ENCODE peak calls at places on chromosome 22, in four cellular contexts. T, A, G and K are unnamed samples. For H3K4me1, the result is how much of the 10 kb centered on the place peaks cover.

GRCh38 chr22:46754110-46754799 is 8.2 kb upstream of the TBC1D22A start:
- DNase-seq in G (peak), T (peak), A (peak), K (peak)

GRCh38 chr22:45972091-45972867 is 4.7 kb downstream of the WNT7B start:
- DNase-seq in G (no peak), T (no peak), A (no peak), K (no peak)

GRCh38 chr22:46006379-46007002 is 29.5 kb upstream of the WNT7B start:
- DNase-seq in T (peak), A (peak), G (peak), K (peak)

GRCh38 chr22:43227231-43227630 is 40.3 kb upstream of the TTLL12 start:
- DNase-seq in T (no peak), G (no peak), A (no peak), K (no peak)

GRCh38 chr22:25774575-25775026 is 32.6 kb downstream of the MYO18B start:
- DNase-seq in G (no peak), A (no peak), T (no peak), K (no peak)

GRCh38 chr22:17841836-17842235 is 67.6 kb upstream of the BID start:
- DNase-seq in G (no peak), A (no peak), T (no peak), K (peak)

GRCh38 chr22:46381142-46381541 is 45.6 kb downstream of the TRMU start:
- DNase-seq in G (no peak), T (no peak), A (peak), K (peak)

GRCh38 chr22:50027639-50028537 is 15.3 kb upstream of the IL17REL start:
- DNase-seq in A (no peak), T (peak), G (peak), K (no peak)

GRCh38 chr22:41532908-41533825 is 11.1 kb downstream of the POLR3H start:
- DNase-seq in T (peak), G (peak), A (peak), K (peak)

GRCh38 chr22:41923595-41924276 is 2.9 kb downstream of the TNFRSF13C start:
- DNase-seq in G (no peak), T (no peak), A (no peak), K (no peak)

GRCh38 chr22:50684501-50684900 is 11.9 kb downstream of the SHANK3 start:
- DNase-seq in T (no peak), A (no peak), G (no peak), K (no peak)

GRCh38 chr22:46810856-46811786 is 48.7 kb downstream of the TBC1D22A start:
- DNase-seq in G (no peak), A (no peak), T (no peak), K (no peak)

GRCh38 chr22:43957871-43958270 is 2.6 kb downstream of the SAMM50 start:
- DNase-seq in A (no peak), T (peak), G (no peak), K (no peak)

DNA sequence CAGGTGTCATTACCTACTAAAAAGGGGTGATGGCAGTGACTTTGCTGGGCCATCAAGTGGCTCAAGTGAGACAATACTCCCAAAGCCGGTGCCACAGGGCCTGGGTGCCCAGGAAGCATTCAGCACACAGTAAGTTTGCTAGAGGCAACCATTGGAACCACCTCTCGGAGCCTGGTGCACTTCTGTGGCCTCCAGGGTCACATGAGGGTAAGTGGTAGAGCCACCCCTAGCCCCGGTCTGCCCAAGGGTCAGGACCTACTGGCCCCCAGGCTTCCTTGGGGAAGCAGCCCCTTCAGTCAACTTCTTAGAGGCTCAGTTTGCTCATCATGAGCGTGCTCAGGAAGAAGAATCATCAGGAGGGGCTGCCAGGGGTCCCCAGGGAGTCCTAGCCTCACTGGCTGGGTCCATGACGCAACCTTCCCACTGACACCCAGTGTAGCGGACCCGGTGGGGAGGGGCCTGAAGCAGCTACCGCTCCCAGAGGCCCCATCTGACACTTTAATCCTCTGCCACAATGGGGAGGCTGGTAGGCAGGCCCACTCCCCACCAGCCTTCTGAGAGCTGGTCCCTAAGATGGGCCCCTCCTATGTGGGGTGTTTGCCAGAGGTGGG is 17.5 kb upstream of the RASL10A start:
- DNase-seq in G (no peak), A (peak), T (no peak), K (no peak)
- H3K4me1 ChIP-seq in G (under half), A (under half), T (under half), K (under half)

GRCh38 chr22:19522881-19523239 is 1.4 kb downstream of the CLDN5 start:
- DNase-seq in T (no peak), G (no peak), A (no peak), K (no peak)
- H3K4me3 ChIP-seq in T (peak), G (no peak), A (peak), K (peak)

DNA sequence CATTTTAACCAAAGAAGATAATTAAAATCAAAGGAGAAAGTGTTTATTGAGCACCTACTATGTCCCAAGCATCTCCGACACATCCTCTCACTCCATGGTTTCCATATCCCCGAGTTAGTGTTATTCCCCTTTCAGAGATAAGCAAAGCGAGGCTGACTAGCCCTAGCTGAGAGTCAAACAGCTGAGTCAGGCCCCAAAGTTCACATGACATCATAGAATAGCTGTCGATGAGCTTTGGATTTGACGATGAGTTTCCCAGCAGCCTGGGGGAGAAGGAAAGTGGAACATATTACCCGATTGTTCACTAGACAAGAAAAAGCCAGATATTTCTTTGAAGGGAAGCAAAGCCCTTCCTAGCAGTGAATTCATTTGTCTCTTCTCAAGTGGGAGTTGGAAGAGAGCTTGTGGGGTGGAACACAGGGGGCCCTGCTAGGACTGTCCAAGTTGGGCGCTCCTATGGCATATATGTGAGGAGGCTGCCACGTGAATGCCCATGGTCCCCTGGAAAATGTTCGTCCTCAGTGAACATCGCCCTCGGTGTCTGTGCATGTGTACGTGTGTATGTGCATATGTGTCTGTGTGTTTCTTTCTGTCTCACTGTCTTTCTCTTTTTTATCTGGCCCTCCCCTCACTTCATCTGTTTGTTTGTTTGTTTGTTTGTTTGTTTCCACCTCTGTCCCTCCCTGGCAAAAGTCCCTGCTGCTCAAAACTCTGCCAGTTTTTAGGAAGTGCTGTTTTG is 493 bp upstream of the CYTH4 start:
- DNase-seq in T (no peak), A (no peak), G (no peak), K (peak)
- H3K4me1 ChIP-seq in T (under half), A (under half), G (under half), K (under half)

GRCh38 chr22:48564995-48565394 is 1262.7 kb downstream of the BRD1 start:
- DNase-seq in T (no peak), G (no peak), A (peak), K (no peak)
- H3K4me3 ChIP-seq in T (no peak), G (no peak), A (no peak), K (no peak)

DNA sequence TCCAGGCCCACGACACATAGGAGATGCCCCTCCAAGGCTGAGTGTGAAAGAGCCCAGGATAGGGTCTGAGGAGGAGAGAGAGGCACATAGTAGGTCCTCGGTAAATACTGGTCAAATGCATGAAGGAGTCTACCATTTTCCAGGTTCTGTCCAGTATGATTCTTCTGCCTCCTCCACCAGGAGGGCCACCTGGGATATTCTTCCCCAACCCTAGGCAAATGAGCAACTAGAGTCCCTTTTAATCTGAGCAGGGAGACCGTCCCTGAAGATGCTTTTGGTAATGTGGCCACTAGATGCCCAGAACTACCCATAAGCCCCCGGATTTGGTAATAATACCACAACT is 6.7 kb downstream of the PDGFB start:
- DNase-seq in T (no peak), G (no peak), A (no peak), K (no peak)
- H3K4me1 ChIP-seq in T (half or more), G (half or more), A (under half), K (under half)

DNA sequence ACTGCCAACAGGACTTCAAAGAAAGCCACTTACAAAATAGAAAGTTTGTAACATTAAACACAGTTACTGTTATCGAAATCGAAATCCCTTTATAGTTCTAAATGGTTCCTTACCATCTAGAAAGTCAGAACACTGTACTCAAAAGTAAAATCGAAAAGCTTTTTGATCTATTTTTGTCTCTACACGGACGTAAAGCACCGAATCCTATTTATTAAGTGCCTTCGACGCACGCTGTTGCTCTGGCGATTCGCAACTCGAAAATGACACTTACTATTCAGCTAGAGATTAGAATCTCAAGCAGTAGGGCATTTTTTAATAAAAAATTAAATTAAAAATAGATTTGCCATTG is 78.3 kb downstream of the LARGE1 start:
- DNase-seq in T (no peak), G (no peak), A (no peak), K (no peak)
- H3K4me3 ChIP-seq in T (no peak), G (no peak), A (no peak), K (no peak)

DNA sequence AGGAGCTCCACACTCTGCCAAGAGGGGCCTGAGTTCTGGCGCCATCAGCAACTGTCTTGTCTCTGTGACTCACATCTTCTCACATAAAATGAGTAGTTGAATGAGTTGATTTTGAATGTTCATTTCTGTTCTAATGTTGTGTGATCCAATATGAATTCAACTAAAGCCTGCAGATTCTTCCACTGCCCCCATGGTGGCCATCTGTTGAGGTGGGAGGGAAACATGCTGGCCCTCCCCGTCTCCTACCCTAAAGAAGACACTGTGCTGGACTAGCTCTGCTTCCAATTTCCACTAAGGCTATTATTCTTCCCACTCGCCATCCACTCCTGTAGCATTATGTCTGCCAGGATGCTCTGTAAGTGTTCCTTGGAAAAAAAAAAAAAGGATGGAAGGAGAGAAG is 555.6 kb upstream of the LARGE1 start:
- DNase-seq in T (no peak), G (no peak), A (no peak), K (no peak)
- H3K4me1 ChIP-seq in T (under half), G (under half), A (under half), K (under half)

GRCh38 chr22:22772396-22772795 is 115.2 kb upstream of the IGLL5 start:
- DNase-seq in A (no peak), T (no peak), G (no peak), K (no peak)

GRCh38 chr22:22771696-22772377 is 115.8 kb upstream of the IGLL5 start:
- DNase-seq in G (no peak), T (no peak), A (no peak), K (no peak)

GRCh38 chr22:22772883-22773282 is 114.7 kb upstream of the IGLL5 start:
- DNase-seq in G (no peak), T (no peak), A (no peak), K (no peak)

GRCh38 chr22:22773979-22774738 is 113.5 kb upstream of the IGLL5 start:
- DNase-seq in T (no peak), A (no peak), G (no peak), K (no peak)

DNA sequence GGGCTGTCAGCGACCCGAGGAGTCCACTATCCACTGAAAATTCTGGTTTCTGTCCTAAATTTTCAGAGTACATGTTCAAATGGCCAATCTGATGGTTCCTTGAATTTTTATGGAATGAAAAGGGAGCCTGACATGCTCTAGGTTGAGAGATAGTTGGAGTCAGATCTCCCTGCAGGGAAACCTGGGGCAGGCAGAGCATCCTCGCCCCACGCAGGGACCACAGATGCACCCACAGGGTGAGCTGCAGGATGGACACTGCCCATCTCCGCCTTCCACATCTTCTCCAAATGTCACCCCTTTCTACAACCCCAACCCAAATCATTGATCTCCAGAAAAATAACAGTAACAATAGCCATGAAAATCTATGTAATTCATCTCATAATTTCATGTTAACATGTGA is 114.2 kb upstream of the IGLL5 start:
- DNase-seq in T (no peak), A (no peak), G (no peak), K (no peak)
- H3K4me3 ChIP-seq in T (no peak), A (no peak), G (no peak), K (no peak)

GRCh38 chr22:48808038-48808960 is 1019.4 kb downstream of the BRD1 start:
- DNase-seq in A (no peak), G (no peak), T (no peak), K (no peak)
- H3K4me1 ChIP-seq in A (under half), G (under half), T (under half), K (under half)

GRCh38 chr22:29912605-29913398 is 29.8 kb downstream of the MTMR3 start:
- DNase-seq in G (no peak), A (no peak), T (no peak), K (no peak)
- H3K4me3 ChIP-seq in G (no peak), A (no peak), T (no peak), K (no peak)